ENCODE peak calls at places on chromosome 5, in nine cellular contexts. One of them, this sample, is unnamed.

GRCh38 chr5:179827684-179828083 is 7.0 kb downstream of the SQSTM1 start:
- DNase-seq in tibial nerve: no peak
- DNase-seq in tibial artery: no peak
- DNase-seq in GM23248: peak; percentile 77
- DNase-seq in esophagus squamous epithelium: no peak
- DNase-seq in fibroblast of lung: peak; percentile 49
- DNase-seq in CD8-positive, alpha-beta memory T cell: no peak
- DNase-seq in sigmoid colon: peak; percentile 70
- DNase-seq in iPS DF 6.9: no peak
- DNase-seq in this sample: no peak

GRCh38 chr5:69007726-69008368 is 86.0 kb upstream of the SLC30A5 start:
- DNase-seq in CD8-positive, alpha-beta memory T cell: peak; percentile 48
- DNase-seq in iPS DF 6.9: peak; percentile 52
- DNase-seq in tibial nerve: peak; percentile 85
- DNase-seq in GM23248: peak; percentile 53
- DNase-seq in tibial artery: peak; percentile 56
- DNase-seq in fibroblast of lung: peak; percentile 24
- DNase-seq in esophagus squamous epithelium: no peak
- DNase-seq in sigmoid colon: no peak
- DNase-seq in this sample: no peak

GRCh38 chr5:111511174-111512025 is 935 bp downstream of the STARD4 start:
- DNase-seq in iPS DF 6.9: no peak
- DNase-seq in tibial nerve: no peak
- DNase-seq in sigmoid colon: no peak
- DNase-seq in CD8-positive, alpha-beta memory T cell: no peak
- DNase-seq in tibial artery: no peak
- DNase-seq in fibroblast of lung: peak; percentile 49
- DNase-seq in esophagus squamous epithelium: no peak
- DNase-seq in GM23248: peak; percentile 64
- DNase-seq in this sample: no peak

GRCh38 chr5:59525957-59526356 is 367.6 kb downstream of the PDE4D start:
- DNase-seq in sigmoid colon: no peak
- DNase-seq in fibroblast of lung: peak; percentile 89
- DNase-seq in tibial artery: no peak
- DNase-seq in iPS DF 6.9: no peak
- DNase-seq in CD8-positive, alpha-beta memory T cell: no peak
- DNase-seq in GM23248: peak; percentile 56
- DNase-seq in tibial nerve: no peak
- DNase-seq in esophagus squamous epithelium: no peak
- DNase-seq in this sample: no peak

GRCh38 chr5:155546075-155546474 is 532.5 kb downstream of the KIF4B start:
- DNase-seq in fibroblast of lung: no peak
- DNase-seq in tibial nerve: no peak
- DNase-seq in esophagus squamous epithelium: no peak
- DNase-seq in CD8-positive, alpha-beta memory T cell: no peak
- DNase-seq in sigmoid colon: no peak
- DNase-seq in GM23248: no peak
- DNase-seq in iPS DF 6.9: no peak
- DNase-seq in tibial artery: no peak
- DNase-seq in this sample: no peak

GRCh38 chr5:143064207-143064606 is 294.0 kb downstream of the ARHGAP26 start:
- DNase-seq in tibial nerve: no peak
- DNase-seq in CD8-positive, alpha-beta memory T cell: no peak
- DNase-seq in iPS DF 6.9: no peak
- DNase-seq in GM23248: peak; percentile 74
- DNase-seq in fibroblast of lung: peak; percentile 68
- DNase-seq in esophagus squamous epithelium: no peak
- DNase-seq in sigmoid colon: no peak
- DNase-seq in tibial artery: no peak
- DNase-seq in this sample: no peak

GRCh38 chr5:93990504-93991085 is 249.2 kb upstream of the POU5F2 start:
- DNase-seq in iPS DF 6.9: no peak
- DNase-seq in fibroblast of lung: no peak
- DNase-seq in GM23248: no peak
- DNase-seq in CD8-positive, alpha-beta memory T cell: no peak
- DNase-seq in sigmoid colon: no peak
- DNase-seq in tibial nerve: no peak
- DNase-seq in tibial artery: no peak
- DNase-seq in esophagus squamous epithelium: no peak
- DNase-seq in this sample: no peak

GRCh38 chr5:92909545-92909962 is 671.5 kb downstream of the NR2F1-AS1 start:
- DNase-seq in esophagus squamous epithelium: no peak
- DNase-seq in iPS DF 6.9: no peak
- DNase-seq in sigmoid colon: no peak
- DNase-seq in GM23248: peak; percentile 18
- DNase-seq in tibial nerve: no peak
- DNase-seq in CD8-positive, alpha-beta memory T cell: no peak
- DNase-seq in tibial artery: no peak
- DNase-seq in fibroblast of lung: peak; percentile 19
- DNase-seq in this sample: no peak

GRCh38 chr5:151870820-151871219 is 53.8 kb downstream of the GLRA1 start:
- DNase-seq in sigmoid colon: no peak
- DNase-seq in CD8-positive, alpha-beta memory T cell: no peak
- DNase-seq in GM23248: peak; percentile 75
- DNase-seq in tibial nerve: no peak
- DNase-seq in fibroblast of lung: peak; percentile 74
- DNase-seq in iPS DF 6.9: no peak
- DNase-seq in tibial artery: no peak
- DNase-seq in esophagus squamous epithelium: no peak
- DNase-seq in this sample: no peak

GRCh38 chr5:151155777-151156731 is 1.5 kb downstream of the ANXA6 start:
- DNase-seq in fibroblast of lung: peak; percentile 72
- DNase-seq in CD8-positive, alpha-beta memory T cell: no peak
- DNase-seq in tibial artery: no peak
- DNase-seq in sigmoid colon: peak; percentile 77
- DNase-seq in esophagus squamous epithelium: no peak
- DNase-seq in GM23248: peak; percentile 75
- DNase-seq in iPS DF 6.9: no peak
- DNase-seq in tibial nerve: no peak
- DNase-seq in this sample: no peak

GRCh38 chr5:38208782-38209378 is 49.5 kb upstream of the EGFLAM start:
- DNase-seq in CD8-positive, alpha-beta memory T cell: no peak
- DNase-seq in iPS DF 6.9: no peak
- DNase-seq in GM23248: peak; percentile 71
- DNase-seq in fibroblast of lung: peak; percentile 40
- DNase-seq in esophagus squamous epithelium: no peak
- DNase-seq in tibial nerve: no peak
- DNase-seq in tibial artery: no peak
- DNase-seq in sigmoid colon: no peak
- DNase-seq in this sample: no peak

GRCh38 chr5:56684159-56684558 is 131.2 kb upstream of the MAP3K1 start:
- DNase-seq in tibial nerve: no peak
- DNase-seq in CD8-positive, alpha-beta memory T cell: no peak
- DNase-seq in GM23248: no peak
- DNase-seq in tibial artery: no peak
- DNase-seq in sigmoid colon: no peak
- DNase-seq in esophagus squamous epithelium: no peak
- DNase-seq in iPS DF 6.9: no peak
- DNase-seq in fibroblast of lung: no peak
- DNase-seq in this sample: no peak

GRCh38 chr5:56681346-56681745 is 134.0 kb upstream of the MAP3K1 start:
- DNase-seq in fibroblast of lung: peak; percentile 57
- DNase-seq in tibial artery: no peak
- DNase-seq in iPS DF 6.9: no peak
- DNase-seq in GM23248: peak; percentile 46
- DNase-seq in CD8-positive, alpha-beta memory T cell: no peak
- DNase-seq in sigmoid colon: no peak
- DNase-seq in tibial nerve: no peak
- DNase-seq in esophagus squamous epithelium: no peak
- DNase-seq in this sample: no peak

GRCh38 chr5:56683281-56683680 is 132.1 kb upstream of the MAP3K1 start:
- DNase-seq in tibial artery: no peak
- DNase-seq in sigmoid colon: no peak
- DNase-seq in CD8-positive, alpha-beta memory T cell: no peak
- DNase-seq in GM23248: no peak
- DNase-seq in iPS DF 6.9: no peak
- DNase-seq in tibial nerve: no peak
- DNase-seq in esophagus squamous epithelium: no peak
- DNase-seq in fibroblast of lung: no peak
- DNase-seq in this sample: no peak

GRCh38 chr5:56685503-56686217 is 129.7 kb upstream of the MAP3K1 start:
- DNase-seq in CD8-positive, alpha-beta memory T cell: no peak
- DNase-seq in GM23248: no peak
- DNase-seq in iPS DF 6.9: no peak
- DNase-seq in esophagus squamous epithelium: no peak
- DNase-seq in sigmoid colon: no peak
- DNase-seq in tibial artery: no peak
- DNase-seq in tibial nerve: no peak
- DNase-seq in fibroblast of lung: peak; percentile 7
- DNase-seq in this sample: no peak

GRCh38 chr5:56683733-56684132 is 131.6 kb upstream of the MAP3K1 start:
- DNase-seq in tibial nerve: no peak
- DNase-seq in tibial artery: no peak
- DNase-seq in esophagus squamous epithelium: no peak
- DNase-seq in iPS DF 6.9: no peak
- DNase-seq in sigmoid colon: no peak
- DNase-seq in CD8-positive, alpha-beta memory T cell: no peak
- DNase-seq in fibroblast of lung: no peak
- DNase-seq in GM23248: no peak
- DNase-seq in this sample: no peak
- H3K4me1 ChIP-seq in tibial nerve: peaks cover 3% of the 10 kb centered on the region
- H3K4me1 ChIP-seq in tibial artery: no peaks in the 10 kb centered on the region
- H3K4me1 ChIP-seq in esophagus squamous epithelium: no peaks in the 10 kb centered on the region
- H3K4me1 ChIP-seq in iPS DF 6.9: no peaks in the 10 kb centered on the region
- H3K4me1 ChIP-seq in sigmoid colon: no peaks in the 10 kb centered on the region
- H3K4me1 ChIP-seq in CD8-positive, alpha-beta memory T cell: peaks cover 35% of the 10 kb centered on the region
- H3K4me1 ChIP-seq in fibroblast of lung: peaks cover 2% of the 10 kb centered on the region
- H3K4me1 ChIP-seq in GM23248: peaks cover 8% of the 10 kb centered on the region
- H3K4me1 ChIP-seq in this sample: no peaks in the 10 kb centered on the region

GRCh38 chr5:67972027-67972822 is 243.3 kb upstream of the PIK3R1 start:
- DNase-seq in iPS DF 6.9: no peak
- DNase-seq in CD8-positive, alpha-beta memory T cell: no peak
- DNase-seq in tibial nerve: peak; percentile 56
- DNase-seq in fibroblast of lung: no peak
- DNase-seq in sigmoid colon: no peak
- DNase-seq in tibial artery: peak; percentile 45
- DNase-seq in esophagus squamous epithelium: no peak
- DNase-seq in GM23248: no peak
- DNase-seq in this sample: no peak
- H3K4me1 ChIP-seq in iPS DF 6.9: no peaks in the 10 kb centered on the region
- H3K4me1 ChIP-seq in CD8-positive, alpha-beta memory T cell: no peaks in the 10 kb centered on the region
- H3K4me1 ChIP-seq in tibial nerve: peaks cover 7% of the 10 kb centered on the region
- H3K4me1 ChIP-seq in fibroblast of lung: no peaks in the 10 kb centered on the region
- H3K4me1 ChIP-seq in sigmoid colon: peaks cover 21% of the 10 kb centered on the region
- H3K4me1 ChIP-seq in tibial artery: no peaks in the 10 kb centered on the region
- H3K4me1 ChIP-seq in esophagus squamous epithelium: no peaks in the 10 kb centered on the region
- H3K4me1 ChIP-seq in GM23248: no peaks in the 10 kb centered on the region
- H3K4me1 ChIP-seq in this sample: peaks cover 7% of the 10 kb centered on the region

DNA sequence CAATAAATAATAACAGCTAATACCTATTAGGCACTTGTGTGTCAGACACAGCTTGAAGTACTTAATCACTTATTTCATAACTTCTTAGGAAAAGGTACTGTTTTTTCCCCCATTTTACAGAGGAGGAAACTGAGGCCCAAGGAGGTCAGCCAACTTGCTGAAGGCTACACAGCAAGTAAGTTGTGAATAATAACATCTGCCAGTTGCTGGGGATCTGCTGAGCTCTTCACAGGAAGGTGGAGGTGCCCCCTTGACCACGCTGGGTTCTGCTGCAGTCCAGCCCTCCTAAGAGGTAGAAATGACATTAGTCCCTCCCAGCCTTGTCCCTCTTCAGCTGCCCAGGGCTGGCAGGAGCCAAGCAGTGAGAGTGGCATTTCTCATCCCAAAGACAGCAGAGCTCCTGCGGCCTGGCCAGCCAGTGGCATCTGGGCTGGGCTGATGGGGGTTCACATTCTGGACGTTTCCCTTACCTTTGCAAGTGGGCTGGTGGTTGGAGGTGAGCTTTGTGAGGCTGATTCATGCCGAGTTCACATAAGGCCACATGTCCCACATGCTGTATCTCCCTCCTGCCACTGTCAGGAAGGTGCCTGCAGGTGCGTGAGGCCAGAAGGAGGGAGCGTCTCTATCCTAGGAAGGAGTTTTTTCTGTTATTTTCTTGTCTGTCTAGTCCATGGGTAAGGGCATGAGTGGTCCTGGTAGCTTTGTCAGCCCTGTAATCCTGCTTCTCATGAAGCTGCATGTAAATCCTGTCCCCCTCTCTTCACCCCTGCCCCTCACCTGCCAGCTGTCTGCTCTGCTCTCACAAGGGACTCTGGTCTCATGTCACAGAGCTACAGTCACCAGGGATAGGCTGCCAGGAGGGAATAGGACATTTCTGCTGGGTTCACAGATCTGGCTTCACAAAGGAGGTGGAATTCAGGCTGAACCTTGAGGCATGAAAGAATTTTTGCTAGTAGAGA is 171.7 kb downstream of the MACROH2A1 start:
- DNase-seq in fibroblast of lung: no peak
- DNase-seq in sigmoid colon: peak; percentile 49
- DNase-seq in iPS DF 6.9: no peak
- DNase-seq in GM23248: no peak
- DNase-seq in esophagus squamous epithelium: no peak
- DNase-seq in tibial nerve: no peak
- DNase-seq in tibial artery: no peak
- DNase-seq in CD8-positive, alpha-beta memory T cell: no peak
- DNase-seq in this sample: no peak
- H3K4me1 ChIP-seq in fibroblast of lung: peaks cover 4% of the 10 kb centered on the region
- H3K4me1 ChIP-seq in sigmoid colon: peaks cover 17% of the 10 kb centered on the region
- H3K4me1 ChIP-seq in iPS DF 6.9: no peaks in the 10 kb centered on the region
- H3K4me1 ChIP-seq in GM23248: peaks cover 10% of the 10 kb centered on the region
- H3K4me1 ChIP-seq in esophagus squamous epithelium: peaks cover 50% of the 10 kb centered on the region
- H3K4me1 ChIP-seq in tibial nerve: peaks cover 6% of the 10 kb centered on the region
- H3K4me1 ChIP-seq in tibial artery: no peaks in the 10 kb centered on the region
- H3K4me1 ChIP-seq in CD8-positive, alpha-beta memory T cell: no peaks in the 10 kb centered on the region
- H3K4me1 ChIP-seq in this sample: peaks cover 10% of the 10 kb centered on the region

GRCh38 chr5:168332042-168332441 is 40.6 kb downstream of the WWC1 start:
- DNase-seq in esophagus squamous epithelium: no peak
- DNase-seq in CD8-positive, alpha-beta memory T cell: no peak
- DNase-seq in tibial artery: no peak
- DNase-seq in GM23248: no peak
- DNase-seq in fibroblast of lung: no peak
- DNase-seq in sigmoid colon: no peak
- DNase-seq in tibial nerve: no peak
- DNase-seq in iPS DF 6.9: no peak
- DNase-seq in this sample: no peak
- H3K4me1 ChIP-seq in esophagus squamous epithelium: peaks cover 5% of the 10 kb centered on the region
- H3K4me1 ChIP-seq in CD8-positive, alpha-beta memory T cell: no peaks in the 10 kb centered on the region
- H3K4me1 ChIP-seq in tibial artery: no peaks in the 10 kb centered on the region
- H3K4me1 ChIP-seq in GM23248: peaks cover 9% of the 10 kb centered on the region
- H3K4me1 ChIP-seq in fibroblast of lung: no peaks in the 10 kb centered on the region
- H3K4me1 ChIP-seq in sigmoid colon: peaks cover 5% of the 10 kb centered on the region
- H3K4me1 ChIP-seq in tibial nerve: no peaks in the 10 kb centered on the region
- H3K4me1 ChIP-seq in iPS DF 6.9: peaks cover 25% of the 10 kb centered on the region
- H3K4me1 ChIP-seq in this sample: no peaks in the 10 kb centered on the region

This sample was measured in ascending aorta.